ENCODE peak calls at places on chromosomes 6 and 20, in five cellular contexts. L is heart left ventricle; K is body of pancreas; G is CD8-positive, alpha-beta T cell; J is lower lobe of right lung. C is an unnamed sample.
A peak's percentile ranks its signal among the peaks of the same experiment; 100 is the strongest.

GRCh38 chr6:49764571-49765236 is 20.5 kb upstream of the CRISP3 start:
- DNase-seq in L (no peak), K (no peak), G (no peak), J (no peak), C (no peak)

GRCh38 chr6:37365791-37366190 is 12.0 kb downstream of the RNF8 start:
- DNase-seq in L (no peak), K (no peak), G (no peak), J (no peak), C (no peak)

GRCh38 chr6:149961728-149962425 is 1.9 kb upstream of the ULBP1 start:
- DNase-seq in L (no peak), K (no peak), G (no peak), J (no peak), C (peak; percentile 59)

GRCh38 chr6:3518356-3518841 is 61.5 kb upstream of the SLC22A23 start:
- DNase-seq in L (no peak), K (no peak), G (no peak), J (no peak), C (no peak)

GRCh38 chr6:75568965-75569364 is 32.7 kb upstream of the SENP6 start:
- DNase-seq in L (no peak), K (no peak), G (no peak), J (no peak), C (no peak)

GRCh38 chr6:138538390-138539031 is 39.2 kb upstream of the NHSL1 start:
- DNase-seq in L (peak; percentile 42), K (no peak), G (no peak), J (no peak), C (no peak)

GRCh38 chr20:34637245-34638185 is 39.4 kb downstream of the PIGU start:
- DNase-seq in L (peak; percentile 23), K (peak; percentile 16), G (no peak), J (no peak), C (no peak)

GRCh38 chr6:82246802-82247633 is 526 bp downstream of the IBTK start:
- DNase-seq in L (peak; percentile 52), K (peak; percentile 59), G (peak; percentile 6), J (peak; percentile 71), C (peak; percentile 63)

GRCh38 chr6:73341335-73341734 is 12.7 kb downstream of the DPPA5 start:
- DNase-seq in L (no peak), K (no peak), G (no peak), J (no peak), C (peak; percentile 4)

GRCh38 chr6:3230275-3231212 is 3.1 kb upstream of the TUBB2B start:
- DNase-seq in L (no peak), K (no peak), G (no peak), J (no peak), C (no peak)

GRCh38 chr6:138680085-138680484 is 93.5 kb upstream of the CCDC28A start:
- DNase-seq in L (no peak), K (no peak), G (no peak), J (no peak), C (no peak)

GRCh38 chr6:16687045-16687444 is 74.2 kb downstream of the ATXN1 start:
- DNase-seq in L (no peak), K (no peak), G (no peak), J (no peak), C (no peak)

GRCh38 chr6:50819527-50819905 is 845 bp downstream of the TFAP2B start:
- DNase-seq in L (no peak), K (no peak), G (no peak), J (no peak), C (no peak)

GRCh38 chr6:126118058-126118759 is 131.9 kb downstream of the TRMT11 start:
- DNase-seq in L (peak; percentile 7), K (no peak), G (no peak), J (no peak), C (no peak)

GRCh38 chr6:148200302-148200701 is 142.3 kb upstream of the SASH1 start:
- DNase-seq in L (no peak), K (peak; percentile 57), G (no peak), J (no peak), C (no peak)

GRCh38 chr6:91299544-91300491 is 712.9 kb upstream of the MAP3K7 start:
- DNase-seq in L (peak; percentile 10), K (no peak), G (no peak), J (no peak), C (no peak)

GRCh38 chr6:130326496-130326895 is 39.3 kb upstream of the TMEM200A start:
- DNase-seq in L (no peak), K (no peak), G (no peak), J (no peak), C (no peak)

GRCh38 chr6:97399208-97399607 is 116.2 kb upstream of the MMS22L start:
- DNase-seq in L (no peak), K (no peak), G (no peak), J (no peak), C (no peak)

GRCh38 chr6:75932067-75932466 is 140.4 kb downstream of the IMPG1 start:
- DNase-seq in L (no peak), K (peak; percentile 66), G (no peak), J (no peak), C (peak; percentile 12)

GRCh38 chr6:17790486-17790885 is 83.8 kb upstream of the NUP153 start:
- DNase-seq in L (no peak), K (no peak), G (no peak), J (no peak), C (no peak)

GRCh38 chr6:35415065-35415880 is 36.9 kb upstream of the FANCE start:
- DNase-seq in L (peak; percentile 71), K (peak; percentile 88), G (no peak), J (peak; percentile 73), C (peak; percentile 58)

GRCh38 chr6:55875420-55875819 is at the start of gene BMP5:
- DNase-seq in L (no peak), K (no peak), G (no peak), J (no peak), C (no peak)

GRCh38 chr20:34163316-34163715 is 51.3 kb upstream of the EIF2S2 start:
- DNase-seq in L (no peak), K (no peak), G (no peak), J (no peak), C (no peak)

GRCh38 chr6:105015482-105015881 is 58.6 kb downstream of the LIN28B start:
- DNase-seq in L (no peak), K (no peak), G (no peak), J (no peak), C (no peak)

GRCh38 chr6:170027111-170028043 is 263.5 kb downstream of the DLL1 start:
- DNase-seq in L (no peak), K (peak; percentile 6), G (no peak), J (no peak), C (no peak)

GRCh38 chr6:120774275-120774674 is 560.0 kb downstream of the TBC1D32 start:
- DNase-seq in L (no peak), K (no peak), G (no peak), J (no peak), C (no peak)

GRCh38 chr20:22743426-22743825 is 159.1 kb upstream of the FOXA2 start:
- DNase-seq in L (no peak), K (no peak), G (no peak), J (no peak), C (no peak)

GRCh38 chr20:18588554-18589043 is 745 bp downstream of the DTD1 start:
- DNase-seq in L (no peak), K (no peak), G (no peak), J (no peak), C (no peak)

GRCh38 chr20:25372584-25373336 is 17.9 kb downstream of the ABHD12 start:
- DNase-seq in L (no peak), K (no peak), G (no peak), J (no peak), C (no peak)

GRCh38 chr6:72461144-72461543 is 160.7 kb upstream of the KCNQ5 start:
- DNase-seq in L (no peak), K (no peak), G (no peak), J (no peak), C (no peak)

GRCh38 chr20:4375881-4376280 is 345.8 kb upstream of the PRND start:
- DNase-seq in L (no peak), K (no peak), G (no peak), J (no peak), C (no peak)

GRCh38 chr20:46915580-46916243 is 21.1 kb downstream of the EYA2 start:
- DNase-seq in L (no peak), K (no peak), G (no peak), J (no peak), C (no peak)

GRCh38 chr6:4055420-4056041 is 23.4 kb downstream of the FAM217A start:
- DNase-seq in L (peak; percentile 35), K (peak; percentile 55), G (no peak), J (no peak), C (peak; percentile 7)

GRCh38 chr6:125104425-125104824 is 49.1 kb upstream of the TPD52L1 start:
- DNase-seq in L (no peak), K (no peak), G (no peak), J (no peak), C (no peak)

GRCh38 chr6:148831531-148831930 is 84.7 kb downstream of the UST start:
- DNase-seq in L (no peak), K (no peak), G (no peak), J (no peak), C (no peak)

GRCh38 chr6:111664565-111665039 is 58.9 kb upstream of the TRAF3IP2 start:
- DNase-seq in L (no peak), K (no peak), G (no peak), J (no peak), C (no peak)
- H3K27ac ChIP-seq in L (peak overlapping the region; percentile 71), K (no peak overlapping the region), G (no peak overlapping the region), J (peak overlapping the region; percentile 65), C (no peak overlapping the region)

DNA sequence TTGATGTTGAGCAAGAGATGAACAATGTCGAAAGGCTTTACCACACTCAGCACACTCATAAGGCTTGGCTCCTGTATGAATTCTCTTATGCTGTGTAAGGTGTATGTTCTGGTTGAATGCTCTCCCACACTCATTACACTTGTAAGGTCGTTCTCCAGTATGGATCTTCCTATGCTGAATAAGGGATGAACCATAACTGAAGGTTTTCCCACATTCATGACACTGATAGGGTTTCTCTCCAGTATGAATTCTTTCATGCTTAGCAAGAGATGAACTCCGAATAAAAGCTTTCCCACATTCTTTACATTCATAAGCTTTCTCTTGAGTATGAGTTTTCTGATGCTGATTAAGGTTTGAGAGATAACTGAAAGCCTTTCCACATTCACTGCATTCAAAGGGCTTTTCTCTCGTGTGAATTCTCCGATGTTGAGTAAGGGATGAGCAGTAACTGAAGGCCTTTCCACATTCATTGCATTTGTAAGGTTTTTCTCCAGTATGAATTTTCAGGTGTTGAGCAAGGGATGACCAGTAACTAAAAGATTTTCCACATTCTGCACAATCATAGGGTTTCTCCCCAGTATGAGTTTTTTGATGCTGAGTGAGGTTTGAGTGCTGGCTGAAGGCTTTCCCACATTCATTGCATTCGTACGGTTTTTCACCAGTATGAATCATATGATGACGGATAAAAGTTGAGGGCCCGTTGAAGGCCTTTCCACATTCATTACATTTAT is 21.1 kb downstream of the ZNF184 start:
- DNase-seq in L (no peak), K (no peak), G (no peak), J (no peak), C (no peak)
- H3K9me3 ChIP-seq in L (peaks cover 8% of the 10 kb centered on the region), K (no peaks in the 10 kb centered on the region), G (peaks cover 60% of the 10 kb centered on the region), J (peaks cover 94% of the 10 kb centered on the region), C (peaks cover 86% of the 10 kb centered on the region)

GRCh38 chr6:155890409-155890808 is 434.8 kb upstream of the NOX3 start:
- DNase-seq in L (no peak), K (no peak), G (no peak), J (no peak), C (no peak)
- H3K27ac ChIP-seq in L (no peak overlapping the region), K (no peak overlapping the region), G (no peak overlapping the region), J (no peak overlapping the region), C (no peak overlapping the region)

DNA sequence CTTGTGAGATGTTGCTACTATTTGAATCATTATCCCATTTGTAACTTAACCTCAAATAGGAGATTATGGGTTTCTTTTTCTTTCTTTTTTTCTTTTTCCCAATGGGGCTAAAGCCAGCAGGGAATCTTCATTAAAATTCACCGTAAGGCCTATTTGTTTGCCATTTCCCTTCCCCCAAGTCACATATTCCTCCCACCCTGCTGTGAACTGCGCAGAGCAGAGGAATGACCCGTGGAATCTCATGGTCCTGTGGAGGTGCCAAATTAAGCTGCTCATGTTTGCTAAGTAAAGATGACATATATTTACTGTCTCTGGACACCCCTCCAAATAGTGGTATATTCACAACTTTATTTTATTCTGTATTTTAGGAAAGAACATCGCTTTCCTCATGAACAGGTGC is 699.3 kb downstream of the RNF144B start:
- DNase-seq in L (no peak), K (no peak), G (no peak), J (no peak), C (no peak)
- H3K9me3 ChIP-seq in L (no peaks in the 10 kb centered on the region), K (no peaks in the 10 kb centered on the region), G (no peaks in the 10 kb centered on the region), J (no peaks in the 10 kb centered on the region), C (no peaks in the 10 kb centered on the region)